ENCODE peak calls at places on chromosomes 11 and 22, in five cellular contexts. E is NT2/D1; T is activated naive CD4-positive, alpha-beta T cell treated with anti-CD3 and anti-CD28 coated beads, Interleukin-2, amount 10 ng/mL, durations not matched to agents 7 days and 5 days; F is fibroblast of lung; Q is T follicular helper cell. O is an unnamed sample.

GRCh38 chr11:65636108-65636809 is 1.6 kb upstream of the SIPA1 start:
- DNase-seq in E (no peak), T (no peak), F (no peak), Q (no peak), O (no peak)

GRCh38 chr11:116249561-116249960 is 523.2 kb downstream of the BUD13 start:
- DNase-seq in E (no peak), T (no peak), F (no peak), Q (no peak), O (no peak)

GRCh38 chr11:68890490-68891231 is 13.0 kb downstream of the MRPL21 start:
- DNase-seq in E (no peak), T (no peak), F (peak; percentile 73), Q (no peak), O (peak; percentile 39)

GRCh38 chr22:31278643-31279326 is 13.5 kb downstream of the PIK3IP1 start:
- DNase-seq in E (no peak), T (peak; percentile 77), F (no peak), Q (peak; percentile 34), O (no peak)

GRCh38 chr11:121032546-121032945 is 8.6 kb downstream of the TBCEL start:
- DNase-seq in E (no peak), T (no peak), F (peak; percentile 20), Q (no peak), O (no peak)

GRCh38 chr11:134532921-134533421 is 120.9 kb upstream of the B3GAT1 start:
- DNase-seq in E (no peak), T (peak; percentile 12), F (no peak), Q (no peak), O (no peak)

GRCh38 chr11:106594751-106595351 is 423.4 kb downstream of the GUCY1A2 start:
- DNase-seq in E (peak; percentile 6), T (no peak), F (no peak), Q (no peak), O (no peak)

GRCh38 chr11:66207816-66208215 is 60.6 kb upstream of the RAB1B start:
- DNase-seq in E (no peak), T (no peak), F (no peak), Q (no peak), O (no peak)

GRCh38 chr11:123213307-123213708 is 18.3 kb upstream of the CLMP start:
- DNase-seq in E (no peak), T (no peak), F (no peak), Q (no peak), O (no peak)

GRCh38 chr11:66727883-66728759 is 895 bp downstream of the SPTBN2 start:
- DNase-seq in E (no peak), T (no peak), F (no peak), Q (no peak), O (no peak)

GRCh38 chr22:33024626-33025025 is 33.6 kb downstream of the SYN3 start:
- DNase-seq in E (no peak), T (no peak), F (no peak), Q (no peak), O (no peak)

GRCh38 chr22:31332010-31332409 is 14.1 kb downstream of the PATZ1 start:
- DNase-seq in E (no peak), T (no peak), F (no peak), Q (no peak), O (no peak)

GRCh38 chr22:45090364-45090960 is 73.3 kb upstream of the NUP50 start:
- DNase-seq in E (peak; percentile 78), T (no peak), F (peak; percentile 22), Q (no peak), O (no peak)

GRCh38 chr11:87359401-87359800 is 321.7 kb downstream of the TMEM135 start:
- DNase-seq in E (no peak), T (no peak), F (no peak), Q (no peak), O (no peak)

GRCh38 chr11:46942172-46942571 is 5.6 kb downstream of the CSTPP1 start:
- DNase-seq in E (no peak), T (no peak), F (no peak), Q (no peak), O (no peak)

GRCh38 chr11:27938011-27938410 is 169.9 kb downstream of the KIF18A start:
- DNase-seq in E (no peak), T (no peak), F (no peak), Q (no peak), O (no peak)